ENCODE peak calls at places on chromosome 7, in four cellular contexts. F, Y, V and S are unnamed samples.
A peak's percentile ranks its signal among the peaks of the same experiment; 100 is the strongest.

GRCh38 chr7:151249732-151250072 is 1.2 kb upstream of the SMARCD3 start:
- DNase-seq in Y (peak; percentile 27), F (no peak), V (no peak), S (peak; percentile 72)

GRCh38 chr7:104967088-104967487 is 46.9 kb upstream of the KMT2E start:
- DNase-seq in V (no peak), Y (no peak), F (no peak), S (no peak)

GRCh38 chr7:44539669-44540516 is 1.2 kb downstream of the NPC1L1 start:
- DNase-seq in F (no peak), Y (no peak), V (no peak), S (no peak)

GRCh38 chr7:69695998-69696657 is 97.9 kb downstream of the AUTS2 start:
- DNase-seq in Y (no peak), F (no peak), V (no peak), S (no peak)

GRCh38 chr7:112462236-112462635 is 12.0 kb downstream of the IFRD1 start:
- DNase-seq in F (no peak), V (peak; percentile 64), Y (peak; percentile 68), S (no peak)

GRCh38 chr7:28332031-28332430 is 80.3 kb upstream of the CREB5 start:
- DNase-seq in Y (no peak), V (no peak), F (no peak), S (no peak)

GRCh38 chr7:25206765-25207164 is 21.5 kb downstream of the NPVF start:
- DNase-seq in V (no peak), Y (no peak), F (no peak), S (no peak)

GRCh38 chr7:155580367-155580766 is 34.0 kb upstream of the CNPY1 start:
- DNase-seq in F (no peak), V (no peak), Y (no peak), S (no peak)

GRCh38 chr7:28922618-28923331 is 35.4 kb downstream of the TRIL start:
- DNase-seq in Y (peak; percentile 28), F (no peak), V (peak; percentile 38), S (peak; percentile 41)

GRCh38 chr7:88789480-88790064 is 6.0 kb downstream of the TEX47 start:
- DNase-seq in F (no peak), Y (peak; percentile 3), V (no peak), S (no peak)

GRCh38 chr7:32496052-32496813 is 944 bp downstream of the AVL9 start:
- DNase-seq in F (no peak), Y (no peak), V (no peak), S (no peak)

GRCh38 chr7:39386718-39387117 is 179.5 kb upstream of the YAE1 start:
- DNase-seq in F (no peak), Y (no peak), V (no peak), S (no peak)

GRCh38 chr7:34823650-34824258 is 165.7 kb downstream of the NPSR1 start:
- DNase-seq in V (peak; percentile 3), Y (peak; percentile 33), F (no peak), S (no peak)

GRCh38 chr7:47370461-47371042 is 211.4 kb downstream of the TNS3 start:
- DNase-seq in Y (no peak), V (no peak), F (no peak), S (no peak)

GRCh38 chr7:9226500-9226899 is 793.1 kb downstream of the NXPH1 start:
- DNase-seq in V (no peak), Y (no peak), F (no peak), S (no peak)

GRCh38 chr7:31744294-31744874 is 57.4 kb downstream of the PPP1R17 start:
- DNase-seq in Y (peak; percentile 53), V (peak; percentile 20), F (no peak), S (no peak)

GRCh38 chr7:144842377-144842851 is 6.6 kb upstream of the TPK1 start:
- DNase-seq in Y (no peak), F (no peak), V (no peak), S (peak; percentile 66)

GRCh38 chr7:84245831-84246230 is 51.2 kb upstream of the SEMA3A start:
- DNase-seq in Y (no peak), F (no peak), V (no peak), S (peak; percentile 54)

DNA sequence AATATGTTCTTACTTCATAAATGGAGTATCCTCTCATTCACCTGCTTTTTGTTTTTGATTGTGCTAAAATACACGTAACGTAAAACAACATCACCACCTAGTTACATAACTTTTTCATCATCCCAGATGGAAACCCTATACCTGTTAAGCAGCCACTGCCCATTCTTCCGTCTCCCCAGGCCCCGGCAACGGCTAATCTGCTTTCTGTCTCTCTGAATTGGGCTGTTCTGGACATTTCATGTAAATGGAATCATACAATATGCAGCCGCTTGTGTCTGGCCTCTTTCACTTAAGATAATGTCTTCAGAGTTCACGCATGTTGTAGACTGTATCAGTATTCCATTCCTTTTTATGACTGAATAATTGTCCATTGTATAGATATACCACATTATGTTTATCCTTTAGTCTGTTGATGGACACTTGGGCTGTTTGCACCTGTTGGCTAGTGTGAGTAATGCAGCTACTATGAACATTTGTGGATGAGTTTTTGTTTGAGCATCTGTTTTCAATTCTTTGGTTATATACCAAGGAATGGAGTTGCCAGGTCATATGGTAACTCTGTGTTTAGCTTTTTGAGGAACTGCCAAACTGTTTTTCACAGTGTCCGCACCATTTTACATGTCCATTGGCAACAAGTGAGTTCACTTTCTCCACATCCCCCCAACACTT is 14.1 kb upstream of the SUN1 start:
- DNase-seq in Y (peak; percentile 70), V (peak; percentile 54), F (no peak), S (no peak)
- TF ChIP-seq CTCF in Y (peak; percentile 77), V (peak; percentile 25), F (peak; percentile 42), S (peak; percentile 34)

DNA sequence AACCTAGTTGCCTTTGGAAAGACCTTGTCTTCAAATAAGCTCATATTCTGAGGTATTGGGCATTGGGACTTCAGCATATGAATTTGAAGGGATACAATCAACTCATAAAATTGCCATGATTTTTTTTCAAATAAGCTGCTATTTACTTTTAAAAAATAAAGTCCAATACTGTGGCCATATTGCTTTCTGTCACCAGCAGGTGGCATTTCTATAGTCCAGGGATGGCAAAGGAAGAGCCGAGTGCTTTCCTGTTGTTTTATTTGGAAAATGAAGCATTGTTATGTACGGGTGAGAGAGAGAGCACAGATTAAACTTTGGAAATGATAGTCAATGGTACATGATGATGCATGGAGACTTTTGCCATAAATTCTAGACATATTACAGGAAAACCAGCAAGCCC is 104.1 kb upstream of the DPP6 start:
- DNase-seq in V (no peak), F (no peak), Y (no peak), S (no peak)
- TF ChIP-seq CTCF in V (no peak), F (no peak), Y (no peak), S (no peak)

DNA sequence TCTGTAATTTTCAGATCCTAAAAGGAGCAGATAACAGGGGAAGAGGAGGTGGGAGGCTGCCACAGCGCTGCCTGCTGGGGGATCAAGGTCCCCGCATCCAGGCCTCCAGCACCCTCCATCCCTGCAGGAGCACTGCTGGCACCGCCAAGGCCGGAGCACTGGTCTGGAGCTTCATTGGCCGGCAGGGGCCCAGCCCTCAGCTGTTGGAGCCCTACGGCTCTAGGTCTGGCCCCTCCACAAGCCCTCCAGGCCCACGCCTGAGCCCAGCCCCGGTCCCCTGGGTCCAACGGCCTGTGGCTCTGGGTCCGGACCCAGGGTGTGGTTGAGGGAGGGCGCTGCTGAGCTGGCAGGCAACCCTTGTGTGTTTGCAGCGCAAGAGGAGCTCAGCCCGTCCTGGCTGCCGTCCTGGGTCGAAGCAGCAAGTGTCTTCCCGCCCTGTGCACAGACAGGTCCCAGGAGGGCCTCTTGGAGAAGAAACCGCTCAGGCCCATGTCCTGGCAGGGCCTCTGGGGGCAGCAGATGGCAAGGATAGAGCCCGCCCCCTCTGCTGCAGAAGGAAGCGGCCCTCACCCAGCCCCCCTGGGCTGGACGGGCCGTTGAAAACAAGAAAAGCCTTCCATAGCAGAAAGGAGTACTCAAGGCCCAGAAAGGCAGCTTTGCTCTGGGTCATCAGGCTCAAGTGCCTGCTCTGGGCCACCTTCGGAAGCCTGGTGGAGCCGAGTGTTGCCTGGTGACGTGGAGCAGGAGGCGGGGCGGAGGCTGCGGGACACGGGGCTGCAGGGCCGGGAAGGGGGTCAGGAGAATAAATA is 54.3 kb upstream of the TNRC18 start:
- DNase-seq in Y (no peak), F (no peak), V (no peak), S (no peak)
- TF ChIP-seq CTCF in Y (peak; percentile 54), F (peak; percentile 53), V (peak; percentile 25), S (no peak)

GRCh38 chr7:146090023-146090645 is 26.5 kb upstream of the CNTNAP2 start:
- DNase-seq in Y (no peak), V (no peak), F (no peak), S (no peak)
- TF ChIP-seq CTCF in Y (peak; percentile 75), V (peak; percentile 39), F (peak; percentile 19), S (peak; percentile 49)

GRCh38 chr7:87217983-87218653 is 1.4 kb downstream of the TMEM243 start:
- DNase-seq in V (no peak), Y (no peak), F (no peak), S (no peak)

GRCh38 chr7:87220734-87221215 is 1.2 kb upstream of the TMEM243 start:
- DNase-seq in F (no peak), Y (peak; percentile 39), V (no peak), S (no peak)

GRCh38 chr7:87218941-87219544 is 489 bp downstream of the TMEM243 start:
- DNase-seq in F (no peak), V (no peak), Y (peak; percentile 27), S (peak; percentile 90)

GRCh38 chr7:87219545-87220025 is at the start of gene TMEM243:
- DNase-seq in Y (peak; percentile 42), F (no peak), V (peak; percentile 29), S (peak; percentile 93)

GRCh38 chr7:87220026-87220733 is 648 bp upstream of the TMEM243 start:
- DNase-seq in Y (peak; percentile 66), V (peak; percentile 31), F (no peak), S (peak; percentile 88)
- TF ChIP-seq CTCF in Y (no peak), V (no peak), F (no peak), S (peak; percentile 4)

DNA sequence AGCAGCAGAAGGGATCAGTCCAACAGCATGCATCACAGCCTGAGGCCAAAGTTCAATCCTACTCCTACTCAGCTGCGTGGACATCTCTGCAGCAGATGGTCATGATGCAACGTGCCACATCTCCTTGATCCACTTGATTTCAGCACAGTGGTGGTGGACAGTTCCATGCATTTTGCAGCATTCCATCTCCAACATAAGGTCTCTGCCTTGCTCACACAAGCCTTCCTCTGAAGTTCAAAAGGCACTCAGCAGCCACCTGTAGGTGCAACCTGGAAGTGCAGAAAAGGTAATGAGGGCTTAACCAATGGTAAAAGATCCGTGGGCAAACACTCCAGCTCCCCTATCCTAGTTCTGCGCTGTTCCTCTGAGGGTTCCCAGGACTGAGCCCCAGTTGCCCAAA is 57.5 kb upstream of the CHCHD3 start:
- DNase-seq in F (no peak), Y (peak; percentile 30), V (no peak), S (no peak)
- TF ChIP-seq CTCF in F (no peak), Y (peak; percentile 37), V (no peak), S (no peak)